ENCODE peak calls at places on chromosomes 16 and 17, in five cellular contexts. One of them, this sample, is unnamed.

GRCh38 chr17:21024024-21024423 is 18.8 kb downstream of the USP22 start:
- DNase-seq in T-helper 2 cell: no peak
- DNase-seq in nucleus accumbens: no peak
- DNase-seq in natural killer cell: no peak
- DNase-seq in caudate nucleus: no peak
- DNase-seq in this sample: no peak

GRCh38 chr17:80862978-80863377 is 128.7 kb upstream of the CHMP6 start:
- DNase-seq in T-helper 2 cell: no peak
- DNase-seq in nucleus accumbens: no peak
- DNase-seq in natural killer cell: no peak
- DNase-seq in caudate nucleus: no peak
- DNase-seq in this sample: no peak

GRCh38 chr17:61540870-61541269 is 50.1 kb downstream of the NACA2 start:
- DNase-seq in T-helper 2 cell: no peak
- DNase-seq in nucleus accumbens: no peak
- DNase-seq in natural killer cell: no peak
- DNase-seq in caudate nucleus: no peak
- DNase-seq in this sample: no peak

GRCh38 chr17:79036181-79036580 is 12.2 kb downstream of the C1QTNF1 start:
- DNase-seq in T-helper 2 cell: no peak
- DNase-seq in nucleus accumbens: no peak
- DNase-seq in natural killer cell: no peak
- DNase-seq in caudate nucleus: no peak
- DNase-seq in this sample: no peak

GRCh38 chr17:55303701-55304145 is 39.0 kb downstream of the HLF start:
- DNase-seq in T-helper 2 cell: no peak
- DNase-seq in nucleus accumbens: no peak
- DNase-seq in natural killer cell: no peak
- DNase-seq in caudate nucleus: no peak
- DNase-seq in this sample: no peak

GRCh38 chr16:58487566-58488351 is 12.2 kb upstream of the NDRG4 start:
- DNase-seq in T-helper 2 cell: peak
- DNase-seq in nucleus accumbens: no peak
- DNase-seq in natural killer cell: peak
- DNase-seq in caudate nucleus: peak
- DNase-seq in this sample: peak

GRCh38 chr16:48965391-48965790 is 316.2 kb downstream of the CBLN1 start:
- DNase-seq in T-helper 2 cell: no peak
- DNase-seq in nucleus accumbens: no peak
- DNase-seq in natural killer cell: no peak
- DNase-seq in caudate nucleus: no peak
- DNase-seq in this sample: no peak

GRCh38 chr17:58375216-58375615 is 23.2 kb upstream of the SUPT4H1 start:
- DNase-seq in T-helper 2 cell: no peak
- DNase-seq in nucleus accumbens: no peak
- DNase-seq in natural killer cell: no peak
- DNase-seq in caudate nucleus: no peak
- DNase-seq in this sample: no peak

GRCh38 chr16:72467157-72467759 is 295.3 kb upstream of the PMFBP1 start:
- DNase-seq in T-helper 2 cell: no peak
- DNase-seq in nucleus accumbens: no peak
- DNase-seq in natural killer cell: no peak
- DNase-seq in caudate nucleus: no peak
- DNase-seq in this sample: no peak

GRCh38 chr17:80195671-80196529 is 24.2 kb downstream of the SGSH start:
- DNase-seq in T-helper 2 cell: peak
- DNase-seq in nucleus accumbens: no peak
- DNase-seq in natural killer cell: peak
- DNase-seq in caudate nucleus: no peak
- DNase-seq in this sample: peak

This sample was measured in stimulated activated naive CD4-positive, alpha-beta T cell.